ENCODE peak calls at places on chromosome 14, in four cellular contexts. K is H1, G is HepG2, E is K562. J is an unnamed sample.

GRCh38 chr14:30295980-30296379 is 263.0 kb upstream of the G2E3 start:
- DNase-seq in K (no peak), E (peak; percentile 15), G (no peak), J (no peak)

GRCh38 chr14:67970923-67971322 is 151.3 kb downstream of the RAD51B start:
- DNase-seq in E (no peak), G (no peak), K (no peak), J (no peak)

GRCh38 chr14:22105643-22106042 is 432.0 kb upstream of the OR4E1 start:
- DNase-seq in E (no peak), K (no peak), G (no peak), J (no peak)

GRCh38 chr14:74578479-74578878 is 33.6 kb downstream of the LTBP2 start:
- DNase-seq in E (no peak), G (no peak), K (no peak), J (no peak)

GRCh38 chr14:93089501-93090269 is 26.0 kb downstream of the ITPK1 start:
- DNase-seq in E (no peak), K (no peak), G (no peak), J (no peak)

GRCh38 chr14:75995372-75996041 is 9.9 kb downstream of the IFT43 start:
- DNase-seq in E (no peak), G (no peak), K (no peak), J (no peak)

GRCh38 chr14:94045101-94045500 is 19.0 kb downstream of the OTUB2 start:
- DNase-seq in E (no peak), K (no peak), G (no peak), J (no peak)

GRCh38 chr14:21894003-21894897 is 220.6 kb upstream of the OR4E1 start:
- DNase-seq in K (no peak), E (peak; percentile 4), G (no peak), J (no peak)

GRCh38 chr14:93792391-93792790 is 4.1 kb upstream of the PRIMA1 start:
- DNase-seq in G (no peak), K (no peak), E (no peak), J (no peak)

GRCh38 chr14:99159341-99160340 is 112.4 kb downstream of the BCL11B start:
- DNase-seq in E (no peak), K (no peak), G (no peak), J (no peak)

GRCh38 chr14:32681598-32681997 is 257.1 kb upstream of the NPAS3 start:
- DNase-seq in G (no peak), E (no peak), K (no peak), J (no peak)

GRCh38 chr14:105465209-105466031 is 9.2 kb upstream of the CRIP2 start:
- DNase-seq in G (no peak), K (no peak), E (no peak), J (no peak)

GRCh38 chr14:94597788-94598187 is 14.4 kb upstream of the SERPINA3 start:
- DNase-seq in K (no peak), G (no peak), E (no peak), J (no peak)

GRCh38 chr14:92645841-92646478 is 102.5 kb downstream of the LGMN start:
- DNase-seq in E (no peak), G (no peak), K (no peak), J (no peak)

GRCh38 chr14:59271734-59272133 is 83.3 kb downstream of the DAAM1 start:
- DNase-seq in E (no peak), G (no peak), K (no peak), J (no peak)

GRCh38 chr14:77478029-77478428 is 20.1 kb downstream of the AHSA1 start:
- DNase-seq in E (no peak), G (no peak), K (no peak), J (no peak)

GRCh38 chr14:22653012-22653621 is 9.0 kb upstream of the OR6J1 start:
- DNase-seq in K (peak; percentile 62), G (peak; percentile 86), E (peak; percentile 63), J (peak; percentile 73)

GRCh38 chr14:99127651-99128167 is 144.3 kb downstream of the BCL11B start:
- DNase-seq in G (no peak), K (no peak), E (no peak), J (no peak)

GRCh38 chr14:102527255-102528232 is 18.0 kb upstream of the ANKRD9 start:
- DNase-seq in G (no peak), E (no peak), K (no peak), J (peak; percentile 63)

GRCh38 chr14:76514599-76514998 is 138.7 kb downstream of the ESRRB start:
- DNase-seq in E (peak; percentile 45), G (peak; percentile 58), K (no peak), J (peak; percentile 48)

GRCh38 chr14:26896447-26896846 is 298.6 kb upstream of the NOVA1 start:
- DNase-seq in G (no peak), K (no peak), E (no peak), J (no peak)

GRCh38 chr14:95121911-95122696 is 35.2 kb downstream of the DICER1 start:
- DNase-seq in G (no peak), K (no peak), E (no peak), J (no peak)

GRCh38 chr14:106586098-106586704 is 1059.8 kb downstream of the TMEM121 start:
- DNase-seq in K (no peak), E (peak; percentile 53), G (peak; percentile 37), J (no peak)

GRCh38 chr14:100914597-100915021 is 11.1 kb upstream of the RTL1 start:
- DNase-seq in E (no peak), K (no peak), G (no peak), J (no peak)

GRCh38 chr14:24365600-24366374 is 2.2 kb upstream of the NFATC4 start:
- DNase-seq in G (peak; percentile 93), K (peak; percentile 86), E (peak; percentile 33), J (peak; percentile 85)

GRCh38 chr14:94992046-94992445 is 165.3 kb downstream of the DICER1 start:
- DNase-seq in K (no peak), G (no peak), E (no peak), J (no peak)

GRCh38 chr14:102490456-102490855 is 19.1 kb downstream of the ANKRD9 start:
- DNase-seq in E (no peak), G (no peak), K (no peak), J (no peak)

GRCh38 chr14:79587194-79587593 is 624.1 kb downstream of the DIO2 start:
- DNase-seq in K (no peak), E (no peak), G (no peak), J (no peak)

GRCh38 chr14:71333705-71334104 is 426.4 kb downstream of the PCNX1 start:
- DNase-seq in E (no peak), G (no peak), K (no peak), J (no peak)

GRCh38 chr14:71331393-71331792 is 424.1 kb downstream of the PCNX1 start:
- DNase-seq in K (no peak), E (no peak), G (no peak), J (no peak)

GRCh38 chr14:71328954-71329353 is 421.7 kb downstream of the PCNX1 start:
- DNase-seq in E (no peak), K (no peak), G (no peak), J (no peak)

GRCh38 chr14:71336488-71337192 is 429.4 kb downstream of the PCNX1 start:
- DNase-seq in E (no peak), G (peak; percentile 78), K (no peak), J (no peak)

DNA sequence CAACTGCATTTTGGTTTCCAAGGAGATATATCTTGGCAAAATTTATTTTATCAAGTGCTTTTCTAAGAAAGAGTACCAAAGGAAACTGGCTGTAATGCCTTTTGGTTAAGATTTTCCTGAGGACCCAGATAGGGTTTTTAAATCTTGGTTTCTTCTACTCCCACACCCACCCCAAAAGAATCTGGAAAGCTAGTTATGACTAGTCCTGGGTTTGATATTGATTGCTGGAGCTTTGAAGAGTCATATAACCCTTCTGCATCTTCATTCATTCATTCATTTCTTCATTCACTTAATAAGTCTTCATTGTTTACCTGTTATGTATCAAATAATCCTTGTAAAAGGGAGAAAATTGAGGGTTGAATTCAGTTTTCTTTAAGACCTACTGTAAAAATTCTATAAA is 425.2 kb downstream of the PCNX1 start:
- DNase-seq in K (no peak), E (no peak), G (no peak), J (no peak)
- TF ChIP-seq FOSL1 in K (no peak), E (no peak), G (no peak), J (no peak)

DNA sequence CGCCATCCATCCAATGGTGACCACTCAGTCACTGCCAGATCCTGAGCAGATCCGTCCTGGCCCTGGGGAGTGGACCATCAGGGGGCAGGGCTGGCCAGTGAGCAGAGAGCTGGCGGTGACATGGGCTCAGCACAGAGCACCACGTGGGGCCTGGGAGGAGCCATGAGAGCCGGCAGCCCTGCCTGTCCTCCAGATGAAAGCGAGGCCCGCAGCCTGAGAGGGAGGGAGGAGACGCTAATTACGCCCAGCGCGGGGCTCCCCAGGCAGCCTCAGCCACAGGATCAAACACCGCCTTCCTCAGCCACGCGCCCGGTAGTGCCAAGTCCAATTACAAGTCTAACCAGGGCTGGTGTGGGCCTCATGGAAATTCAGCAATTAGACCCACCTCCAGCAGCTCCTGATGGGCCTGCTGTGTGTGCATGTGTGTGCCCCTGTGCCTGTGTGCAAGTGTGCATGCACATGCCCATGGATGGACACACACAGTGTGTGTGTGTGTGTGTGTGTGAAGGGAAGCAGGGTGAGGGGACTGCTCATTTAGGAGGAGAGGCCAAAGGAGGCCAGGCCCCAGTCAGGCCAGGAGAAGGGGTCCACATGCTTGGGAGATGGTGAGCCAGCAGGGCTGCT is 68.0 kb downstream of the KIF26A start:
- DNase-seq in K (no peak), E (no peak), G (peak; percentile 33), J (no peak)
- TF ChIP-seq FOSL1 in K (no peak), E (no peak), G (no peak), J (no peak)

GRCh38 chr14:90651405-90651804 is 164.8 kb downstream of the TTC7B start:
- DNase-seq in G (no peak), K (no peak), E (no peak), J (no peak)
- TF ChIP-seq FOSL1 in G (no peak), K (no peak), E (no peak), J (no peak)

GRCh38 chr14:52951730-52952481 is 1.1 kb upstream of the FERMT2 start:
- DNase-seq in E (peak; percentile 8), G (peak; percentile 73), K (no peak), J (peak; percentile 61)
- TF ChIP-seq FOSL1 in E (no peak), G (no peak), K (no peak), J (no peak)

DNA sequence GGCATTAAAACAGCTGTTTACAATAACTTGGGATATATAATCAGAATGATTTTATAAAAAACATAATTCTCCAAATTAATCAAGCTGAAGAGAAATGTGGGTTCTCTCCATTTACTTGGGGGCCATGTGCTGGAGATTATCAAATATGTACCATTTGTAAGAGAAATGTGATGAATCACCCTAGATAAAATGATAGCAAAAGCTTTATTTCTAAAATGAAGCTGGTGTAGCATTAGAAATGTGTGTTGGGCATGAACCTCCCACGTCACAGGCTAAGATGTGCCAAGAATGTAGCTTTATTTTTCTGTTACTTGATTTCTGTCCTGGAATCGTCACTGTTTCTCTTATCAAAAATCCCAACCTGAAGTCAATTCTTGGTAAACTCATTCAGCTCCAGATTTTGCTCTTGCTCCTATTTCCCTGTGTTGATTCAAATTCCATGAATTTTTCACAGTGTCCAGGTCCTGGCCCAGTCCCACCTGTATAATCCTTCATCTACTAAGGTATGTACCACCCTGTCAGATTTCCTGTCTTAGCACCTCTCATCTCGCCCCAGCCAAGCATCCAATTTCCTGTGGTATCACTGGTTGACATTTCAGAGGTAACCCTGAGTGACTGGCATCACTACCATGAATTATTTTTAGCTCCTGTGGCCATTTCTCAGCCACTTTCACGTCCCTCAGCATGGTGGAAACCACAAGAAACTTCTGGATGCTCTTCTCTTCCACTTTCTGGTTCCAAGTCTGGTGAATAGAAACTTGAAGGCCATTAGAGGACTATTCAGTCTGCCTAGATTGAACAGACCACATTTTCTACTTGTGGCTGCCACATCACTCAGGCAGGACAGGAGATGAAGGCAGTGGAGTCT is 103.6 kb upstream of the FLRT2 start:
- DNase-seq in E (no peak), G (no peak), K (no peak), J (no peak)
- TF ChIP-seq FOSL1 in E (no peak), G (no peak), K (no peak), J (no peak)